ENCODE peak calls at places on chromosome 14, in four cellular contexts. One of them, this sample, is unnamed.

GRCh38 chr14:69680297-69680696 is 68.9 kb downstream of the SUSD6 start:
- DNase-seq in H7: no peak
- DNase-seq in upper lobe of left lung: no peak
- DNase-seq in coronary artery: no peak
- DNase-seq in this sample: no peak

GRCh38 chr14:89143595-89143994 is 273.4 kb downstream of the FOXN3 start:
- DNase-seq in H7: no peak
- DNase-seq in upper lobe of left lung: no peak
- DNase-seq in coronary artery: no peak
- DNase-seq in this sample: no peak

GRCh38 chr14:24372701-24373416 is 4.9 kb downstream of the NFATC4 start:
- DNase-seq in H7: no peak
- DNase-seq in upper lobe of left lung: no peak
- DNase-seq in coronary artery: no peak
- DNase-seq in this sample: no peak

GRCh38 chr14:92950773-92951172 is 27.8 kb downstream of the CHGA start:
- DNase-seq in H7: no peak
- DNase-seq in upper lobe of left lung: no peak
- DNase-seq in coronary artery: no peak
- DNase-seq in this sample: no peak

GRCh38 chr14:91911474-91912032 is 35.9 kb downstream of the FBLN5 start:
- DNase-seq in H7: peak
- DNase-seq in upper lobe of left lung: peak
- DNase-seq in coronary artery: no peak
- DNase-seq in this sample: no peak

GRCh38 chr14:71117839-71118743 is 210.8 kb downstream of the PCNX1 start:
- DNase-seq in H7: no peak
- DNase-seq in upper lobe of left lung: no peak
- DNase-seq in coronary artery: no peak
- DNase-seq in this sample: no peak

GRCh38 chr14:53411110-53411509 is 258.0 kb upstream of the DDHD1 start:
- DNase-seq in H7: no peak
- DNase-seq in upper lobe of left lung: no peak
- DNase-seq in coronary artery: no peak
- DNase-seq in this sample: no peak

GRCh38 chr14:35384386-35385041 is 20.0 kb downstream of the NFKBIA start:
- DNase-seq in H7: no peak
- DNase-seq in upper lobe of left lung: no peak
- DNase-seq in coronary artery: peak
- DNase-seq in this sample: no peak

GRCh38 chr14:92687681-92688433 is 60.6 kb downstream of the LGMN start:
- DNase-seq in H7: peak
- DNase-seq in upper lobe of left lung: no peak
- DNase-seq in coronary artery: no peak
- DNase-seq in this sample: no peak

GRCh38 chr14:68420354-68420753 is 372.5 kb downstream of the ZFP36L1 start:
- DNase-seq in H7: no peak
- DNase-seq in upper lobe of left lung: no peak
- DNase-seq in coronary artery: no peak
- DNase-seq in this sample: no peak

GRCh38 chr14:52695481-52696091 is at the start of gene ERO1A:
- DNase-seq in H7: peak
- DNase-seq in upper lobe of left lung: peak
- DNase-seq in coronary artery: peak
- DNase-seq in this sample: peak

GRCh38 chr14:59754256-59754655 is 116.3 kb downstream of the RTN1 start:
- DNase-seq in H7: no peak
- DNase-seq in upper lobe of left lung: no peak
- DNase-seq in coronary artery: no peak
- DNase-seq in this sample: no peak

GRCh38 chr14:92513204-92513965 is at the start of gene RIN3:
- DNase-seq in H7: peak
- DNase-seq in upper lobe of left lung: peak
- DNase-seq in coronary artery: peak
- DNase-seq in this sample: no peak